ENCODE peak calls at places on chromosome 20, in seven cellular contexts. Q is choroid plexus epithelial cell; H is heart left ventricle; E is uterus; T is caudate nucleus; B is CD4-positive, alpha-beta T cell; G is right atrium auricular region. Y is an unnamed sample.

GRCh38 chr20:944148-944547 is 28.0 kb upstream of the ANGPT4 start:
- DNase-seq in Q (no peak), T (no peak), H (no peak), E (no peak), B (no peak), G (no peak), Y (no peak)

GRCh38 chr20:23670361-23670760 is 18.5 kb downstream of the CST4 start:
- DNase-seq in B (no peak), T (no peak), Q (no peak), G (no peak), H (no peak), E (no peak), Y (no peak)

GRCh38 chr20:574297-574942 is 30.8 kb upstream of the CSNK2A1 start:
- DNase-seq in H (peak; percentile 67), G (no peak), Q (no peak), B (no peak), E (no peak), T (no peak), Y (peak; percentile 22)

GRCh38 chr20:44204156-44204831 is 6.3 kb downstream of the OSER1 start:
- DNase-seq in Q (peak; percentile 94), G (peak; percentile 1), T (no peak), H (no peak), E (no peak), B (no peak), Y (no peak)

GRCh38 chr20:9128586-9128985 is 59.7 kb downstream of the PLCB4 start:
- DNase-seq in G (no peak), H (no peak), Q (no peak), E (no peak), T (no peak), B (no peak), Y (no peak)

GRCh38 chr20:60642546-60642945 is 609.5 kb upstream of the CDH4 start:
- DNase-seq in Q (no peak), T (no peak), B (no peak), G (no peak), E (no peak), H (no peak), Y (no peak)

GRCh38 chr20:19943021-19943659 is 74.0 kb upstream of the NAA20 start:
- DNase-seq in G (no peak), Q (no peak), B (no peak), E (no peak), H (no peak), T (peak; percentile 40), Y (no peak)

GRCh38 chr20:52312131-52312729 is 120.7 kb upstream of the ZFP64 start:
- DNase-seq in B (peak; percentile 26), G (no peak), T (no peak), H (no peak), Q (peak; percentile 79), E (peak; percentile 16), Y (peak; percentile 49)

GRCh38 chr20:15597306-15597705 is 975.9 kb downstream of the KIF16B start:
- DNase-seq in G (no peak), B (no peak), E (no peak), Q (no peak), H (no peak), T (no peak), Y (no peak)

GRCh38 chr20:46010491-46011405 is 2.0 kb downstream of the MMP9 start:
- DNase-seq in G (no peak), H (no peak), E (no peak), Q (no peak), T (no peak), B (no peak), Y (no peak)

GRCh38 chr20:59032713-59033059 is 551 bp upstream of the ATP5F1E start:
- DNase-seq in E (no peak), T (no peak), B (no peak), H (no peak), Q (no peak), G (no peak), Y (no peak)

GRCh38 chr20:58889334-58890072 is 37.0 kb downstream of the GNAS start:
- DNase-seq in G (no peak), H (no peak), Q (no peak), B (no peak), E (no peak), T (no peak), Y (no peak)

GRCh38 chr20:45539382-45539781 is at the start of gene WFDC6:
- DNase-seq in E (no peak), T (no peak), G (no peak), B (no peak), Q (no peak), H (no peak), Y (no peak)

GRCh38 chr20:58374906-58375760 is 13.9 kb upstream of the VAPB start:
- DNase-seq in H (peak; percentile 34), T (no peak), G (no peak), Q (peak; percentile 76), B (no peak), E (no peak), Y (no peak)

GRCh38 chr20:47127986-47128385 is 228.5 kb downstream of the ZMYND8 start:
- DNase-seq in G (no peak), H (no peak), B (no peak), E (no peak), T (no peak), Q (no peak), Y (no peak)

GRCh38 chr20:63101781-63102719 is 95.3 kb upstream of the BHLHE23 start:
- DNase-seq in G (no peak), H (peak; percentile 41), B (peak; percentile 43), Q (peak; percentile 46), T (peak; percentile 8), E (peak; percentile 28), Y (no peak)

GRCh38 chr20:41178904-41179432 is 41.6 kb downstream of the PLCG1 start:
- DNase-seq in Q (peak; percentile 74), G (peak; percentile 66), B (no peak), T (peak; percentile 64), H (peak; percentile 65), E (no peak), Y (no peak)

GRCh38 chr20:39446397-39446796 is 484.3 kb downstream of the DHX35 start:
- DNase-seq in T (no peak), Q (no peak), B (no peak), E (no peak), H (no peak), G (no peak), Y (no peak)

GRCh38 chr20:63089051-63089907 is 82.5 kb upstream of the BHLHE23 start:
- DNase-seq in E (peak; percentile 7), H (peak; percentile 6), B (no peak), T (no peak), G (no peak), Q (no peak), Y (no peak)

GRCh38 chr20:4147319-4147718 is 132.0 kb upstream of the RNF24 start:
- DNase-seq in T (no peak), H (no peak), B (no peak), G (no peak), Q (no peak), E (no peak), Y (no peak)